ENCODE peak calls at places on chromosomes 7 and 10, in nine cellular contexts. A, E, Z, W, Q, D, P, I and X are unnamed samples. For H4K20me1, the result is how much of the 10 kb centered on the place peaks cover.

GRCh38 chr7:78134256-78134655 is 335.7 kb downstream of the PHTF2 start:
- DNase-seq in A (peak), E (peak), Z (no peak), W (peak), Q (peak), D (peak), P (peak), I (peak), X (peak)

GRCh38 chr10:68876919-68877250 is 24.2 kb upstream of the DDX50 start:
- DNase-seq in A (no peak), E (no peak), Z (no peak), W (no peak), Q (no peak), D (peak), P (no peak), I (peak), X (no peak)

GRCh38 chr10:31426425-31426824 is 107.4 kb downstream of the ZEB1 start:
- DNase-seq in A (peak), E (peak), Z (no peak), W (no peak), Q (no peak), D (no peak), P (no peak), I (peak), X (no peak)

GRCh38 chr7:93146036-93146435 is 2.1 kb downstream of the SAMD9L start:
- DNase-seq in A (no peak), E (no peak), Z (no peak), W (no peak), Q (no peak), D (peak), P (peak), I (no peak), X (no peak)

GRCh38 chr10:8146650-8147049 is 92.2 kb downstream of the GATA3 start:
- DNase-seq in A (no peak), E (peak), Z (no peak), W (no peak), Q (no peak), D (no peak), P (no peak), I (no peak), X (no peak)

GRCh38 chr7:32415519-32415918 is 74.7 kb downstream of the LSM5 start:
- DNase-seq in A (no peak), E (no peak), Z (no peak), W (no peak), Q (no peak), D (peak), P (no peak), I (no peak), X (no peak)

GRCh38 chr10:26378763-26379361 is 59.3 kb upstream of the APBB1IP start:
- DNase-seq in A (peak), E (no peak), Z (no peak), W (no peak), Q (no peak), D (no peak), P (no peak), I (no peak), X (no peak)

GRCh38 chr7:54637712-54638396 is 95.7 kb downstream of the VSTM2A start:
- DNase-seq in A (no peak), E (no peak), Z (no peak), W (no peak), Q (no peak), D (no peak), P (no peak), I (no peak), X (no peak)

GRCh38 chr10:11560076-11560709 is 51.3 kb downstream of the USP6NL start:
- DNase-seq in A (peak), E (no peak), Z (no peak), W (peak), Q (no peak), D (no peak), P (no peak), I (peak), X (peak)

GRCh38 chr7:99194301-99194700 is 13.6 kb downstream of the KPNA7 start:
- DNase-seq in A (no peak), E (no peak), Z (no peak), W (no peak), Q (no peak), D (no peak), P (no peak), I (no peak), X (no peak)

GRCh38 chr10:62541811-62542210 is 167.6 kb downstream of the ZNF365 start:
- DNase-seq in A (no peak), E (no peak), Z (no peak), W (no peak), Q (no peak), D (no peak), P (no peak), I (no peak), X (no peak)

GRCh38 chr10:28326516-28327493 is 23.9 kb upstream of the MPP7 start:
- DNase-seq in A (peak), E (peak), Z (peak), W (peak), Q (peak), D (no peak), P (peak), I (peak), X (no peak)

GRCh38 chr7:40717242-40717641 is 582.4 kb downstream of the SUGCT start:
- DNase-seq in A (peak), E (peak), Z (peak), W (peak), Q (peak), D (peak), P (peak), I (peak), X (no peak)

GRCh38 chr7:140230862-140231778 is 54.3 kb upstream of the KDM7A start:
- DNase-seq in A (no peak), E (peak), Z (peak), W (no peak), Q (peak), D (peak), P (peak), I (peak), X (no peak)
- H4K20me1 ChIP-seq in A (under half), E (under half), Z (under half), W (under half), Q (under half), D (under half), P (under half), I (under half), X (under half)

DNA sequence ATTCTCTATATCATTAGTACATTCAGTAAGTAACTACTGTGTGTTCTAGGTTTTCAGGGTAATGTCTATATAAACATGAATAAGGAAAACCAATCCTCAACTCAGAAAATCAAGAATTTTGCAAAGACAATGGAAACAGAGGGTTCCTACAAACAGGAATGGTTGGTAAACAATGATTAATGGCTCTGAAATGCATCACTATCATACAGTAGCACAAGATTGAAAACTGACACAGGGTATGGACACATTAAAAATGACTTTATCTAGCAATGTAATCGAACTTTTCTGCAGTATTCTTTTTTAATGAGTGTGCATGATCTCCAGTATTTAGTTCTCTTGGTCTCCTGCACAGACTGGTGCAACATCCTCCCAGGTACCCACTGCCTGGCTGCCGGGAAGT is 15.9 kb downstream of the GRB10 start:
- DNase-seq in A (no peak), E (no peak), Z (no peak), W (no peak), Q (no peak), D (no peak), P (no peak), I (no peak), X (no peak)
- H4K20me1 ChIP-seq in A (under half), E (under half), Z (under half), W (under half), Q (under half), D (under half), P (under half), I (half or more), X (under half)

DNA sequence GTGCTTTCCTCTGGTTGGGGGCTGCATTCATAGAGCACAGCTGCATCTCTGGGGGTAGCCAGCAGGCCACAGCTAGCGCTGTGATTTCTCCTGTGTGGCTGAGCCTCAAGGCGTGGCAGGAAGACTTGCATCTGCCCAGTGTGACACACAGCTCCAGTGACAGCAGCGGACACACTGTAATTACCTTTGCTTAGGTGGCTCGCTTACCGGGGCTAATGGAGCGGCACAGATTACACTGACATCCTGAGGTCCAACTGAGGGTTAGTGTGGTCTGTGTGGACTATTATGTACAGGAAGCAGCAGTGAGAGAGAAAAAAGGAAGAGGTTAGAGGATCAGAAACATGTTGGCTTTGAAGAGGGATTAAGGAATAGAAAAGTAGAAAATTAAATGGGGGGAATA is 27.1 kb downstream of the ABCB4 start:
- DNase-seq in A (no peak), E (no peak), Z (no peak), W (no peak), Q (no peak), D (peak), P (no peak), I (no peak), X (peak)
- H4K20me1 ChIP-seq in A (under half), E (under half), Z (under half), W (under half), Q (under half), D (under half), P (under half), I (under half), X (under half)

GRCh38 chr10:122998360-122998917 is 10.2 kb downstream of the IKZF5 start:
- DNase-seq in A (no peak), E (no peak), Z (no peak), W (no peak), Q (no peak), D (no peak), P (no peak), I (no peak), X (no peak)
- H4K20me1 ChIP-seq in A (under half), E (under half), Z (under half), W (under half), Q (under half), D (under half), P (under half), I (under half), X (under half)

GRCh38 chr10:131275691-131276090 is 35.8 kb downstream of the TCERG1L start:
- DNase-seq in A (no peak), E (no peak), Z (no peak), W (no peak), Q (no peak), D (no peak), P (no peak), I (no peak), X (no peak)
- H4K20me1 ChIP-seq in A (under half), E (under half), Z (under half), W (under half), Q (under half), D (under half), P (under half), I (under half), X (under half)

GRCh38 chr10:30247704-30248103 is 101.4 kb downstream of the MTPAP start:
- DNase-seq in A (no peak), E (no peak), Z (no peak), W (peak), Q (no peak), D (no peak), P (no peak), I (no peak), X (peak)
- H4K20me1 ChIP-seq in A (under half), E (under half), Z (under half), W (under half), Q (under half), D (under half), P (under half), I (under half), X (under half)